ENCODE peak calls at places on chromosome 6, in nine cellular contexts. W is nephron progenitor cell; C is astrocyte of the cerebellum; A is psoas muscle; H is IMR-90; B is ascending aorta; Y is epithelial cell of proximal tubule; F is CD4-positive, alpha-beta T cell; T is A549. Q is an unnamed sample.

GRCh38 chr6:140183881-140184280 is 809.4 kb upstream of the CITED2 start:
- DNase-seq in W (no peak), C (peak; percentile 31), A (no peak), H (peak; percentile 14), B (no peak), Y (no peak), F (no peak), T (no peak), Q (no peak)

GRCh38 chr6:128519931-128520435 is 416 bp downstream of the PTPRK start:
- DNase-seq in W (no peak), C (no peak), A (no peak), H (no peak), B (peak; percentile 78), Y (no peak), F (peak; percentile 36), T (no peak), Q (peak; percentile 25)

GRCh38 chr6:162371133-162371532 is 356.4 kb downstream of the PRKN start:
- DNase-seq in W (no peak), C (no peak), A (no peak), H (no peak), B (no peak), Y (no peak), F (no peak), T (no peak), Q (no peak)

GRCh38 chr6:149480502-149481280 is 4.1 kb downstream of the ZC3H12D start:
- DNase-seq in W (no peak), C (no peak), A (no peak), H (no peak), B (peak; percentile 28), Y (no peak), F (peak; percentile 66), T (no peak), Q (no peak)

GRCh38 chr6:79717989-79718388 is 86.9 kb downstream of the SH3BGRL2 start:
- DNase-seq in W (no peak), C (no peak), A (no peak), H (no peak), B (no peak), Y (no peak), F (no peak), T (no peak), Q (no peak)

GRCh38 chr6:53938810-53939209 is 144.0 kb downstream of the LRRC1 start:
- DNase-seq in W (no peak), C (peak; percentile 70), A (no peak), H (peak; percentile 64), B (no peak), Y (no peak), F (no peak), T (no peak), Q (no peak)

GRCh38 chr6:121794630-121795029 is 359.2 kb downstream of the GJA1 start:
- DNase-seq in W (no peak), C (peak; percentile 84), A (no peak), H (peak; percentile 97), B (peak; percentile 66), Y (peak; percentile 67), F (no peak), T (peak; percentile 19), Q (no peak)

GRCh38 chr6:119079288-119079809 is 885 bp upstream of the FAM184A start:
- DNase-seq in W (no peak), C (peak; percentile 28), A (no peak), H (peak; percentile 54), B (no peak), Y (no peak), F (no peak), T (no peak), Q (no peak)

GRCh38 chr6:27502508-27503435 is 29.9 kb upstream of the ZNF184 start:
- DNase-seq in W (peak; percentile 71), C (no peak), A (peak; percentile 42), H (peak; percentile 79), B (peak; percentile 74), Y (peak; percentile 31), F (peak; percentile 63), T (no peak), Q (peak; percentile 26)

GRCh38 chr6:161001421-161001820 is 9.9 kb downstream of the MAP3K4 start:
- DNase-seq in W (no peak), C (no peak), A (no peak), H (no peak), B (no peak), Y (no peak), F (no peak), T (no peak), Q (peak; percentile 23)

GRCh38 chr6:4164043-4164442 is 28.7 kb upstream of the ECI2 start:
- DNase-seq in W (no peak), C (no peak), A (no peak), H (peak; percentile 2), B (no peak), Y (no peak), F (no peak), T (no peak), Q (no peak)

GRCh38 chr6:163341224-163341623 is 73.3 kb upstream of the QKI start:
- DNase-seq in W (no peak), C (no peak), A (no peak), H (no peak), B (no peak), Y (no peak), F (no peak), T (no peak), Q (no peak)

GRCh38 chr6:42727627-42728026 is 5.2 kb upstream of the PRPH2 start:
- DNase-seq in W (no peak), C (no peak), A (peak; percentile 31), H (no peak), B (no peak), Y (no peak), F (no peak), T (no peak), Q (no peak)

GRCh38 chr6:24720131-24720603 is 1.2 kb upstream of the C6orf62 start:
- DNase-seq in W (peak; percentile 59), C (no peak), A (peak; percentile 68), H (peak; percentile 28), B (peak; percentile 82), Y (no peak), F (peak; percentile 85), T (peak; percentile 11), Q (no peak)

GRCh38 chr6:130307752-130308361 is 58.0 kb upstream of the TMEM200A start:
- DNase-seq in W (no peak), C (peak; percentile 26), A (no peak), H (peak; percentile 91), B (no peak), Y (no peak), F (no peak), T (peak; percentile 4), Q (no peak)

GRCh38 chr6:144411506-144412165 is 126.5 kb downstream of the UTRN start:
- DNase-seq in W (no peak), C (no peak), A (no peak), H (peak; percentile 33), B (no peak), Y (peak; percentile 16), F (no peak), T (no peak), Q (no peak)

GRCh38 chr6:165183071-165183470 is 126.3 kb downstream of the C6orf118 start:
- DNase-seq in W (no peak), C (no peak), A (no peak), H (no peak), B (no peak), Y (no peak), F (no peak), T (no peak), Q (no peak)

GRCh38 chr6:63663147-63663877 is 27.7 kb downstream of the PHF3 start:
- DNase-seq in W (no peak), C (peak; percentile 43), A (no peak), H (peak; percentile 85), B (no peak), Y (no peak), F (no peak), T (no peak), Q (no peak)

GRCh38 chr6:36873115-36873514 is 1.5 kb downstream of the PPIL1 start:
- DNase-seq in W (no peak), C (no peak), A (no peak), H (no peak), B (no peak), Y (no peak), F (no peak), T (no peak), Q (no peak)

GRCh38 chr6:36874443-36875249 is at the start of gene PPIL1:
- DNase-seq in W (peak; percentile 76), C (peak; percentile 80), A (peak; percentile 85), H (peak; percentile 90), B (peak; percentile 90), Y (peak; percentile 72), F (peak; percentile 77), T (peak; percentile 88), Q (peak; percentile 57)

GRCh38 chr6:36874016-36874442 is 574 bp downstream of the PPIL1 start:
- DNase-seq in W (no peak), C (no peak), A (peak; percentile 48), H (peak; percentile 35), B (no peak), Y (no peak), F (no peak), T (peak; percentile 9), Q (no peak)

GRCh38 chr6:36875250-36875633 is 639 bp upstream of the PPIL1 start:
- DNase-seq in W (no peak), C (no peak), A (no peak), H (no peak), B (no peak), Y (no peak), F (no peak), T (no peak), Q (no peak)

GRCh38 chr6:36873612-36874011 is 991 bp downstream of the PPIL1 start:
- DNase-seq in W (no peak), C (no peak), A (no peak), H (no peak), B (no peak), Y (no peak), F (no peak), T (peak; percentile 36), Q (no peak)
- TF ChIP-seq CTCF in W (no peak), C (peak; percentile 27), A (no peak), H (no peak), B (no peak), Y (peak; percentile 50), F (no peak), T (no peak), Q (no peak)

DNA sequence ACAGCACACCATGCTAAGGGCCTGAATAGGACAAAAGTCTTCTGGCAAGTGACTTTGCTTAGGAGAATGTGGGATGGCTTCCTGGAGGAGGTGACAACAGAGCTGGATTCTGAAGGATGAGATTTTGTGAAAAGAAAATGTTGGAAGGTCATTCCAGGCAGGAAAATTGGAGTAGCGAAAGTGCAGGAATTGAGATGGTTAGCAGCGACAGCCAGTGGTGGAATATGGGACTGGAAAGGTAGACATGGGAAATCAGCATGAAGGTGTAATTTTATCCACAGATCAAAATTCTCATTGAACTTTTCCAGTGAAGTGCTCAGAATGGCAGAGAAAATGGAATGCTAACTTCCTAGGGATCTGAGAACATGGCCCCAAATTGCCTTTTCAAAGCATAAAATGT is 5.7 kb upstream of the BACH2 start:
- DNase-seq in W (no peak), C (no peak), A (no peak), H (no peak), B (no peak), Y (no peak), F (no peak), T (no peak), Q (no peak)
- TF ChIP-seq CTCF in W (no peak), C (no peak), A (no peak), H (no peak), B (no peak), Y (no peak), F (no peak), T (no peak), Q (no peak)

GRCh38 chr6:40112350-40112749 is 178.1 kb upstream of the MOCS1 start:
- DNase-seq in W (no peak), C (no peak), A (no peak), H (no peak), B (no peak), Y (peak; percentile 26), F (no peak), T (no peak), Q (no peak)
- TF ChIP-seq CTCF in W (no peak), C (no peak), A (no peak), H (no peak), B (no peak), Y (peak; percentile 30), F (no peak), T (no peak), Q (no peak)

GRCh38 chr6:116847234-116847633 is 18.4 kb upstream of the GPRC6A start:
- DNase-seq in W (no peak), C (peak; percentile 13), A (no peak), H (peak; percentile 41), B (no peak), Y (no peak), F (no peak), T (peak; percentile 4), Q (no peak)
- TF ChIP-seq CTCF in W (no peak), C (no peak), A (peak; percentile 35), H (peak; percentile 49), B (no peak), Y (peak; percentile 41), F (no peak), T (peak; percentile 39), Q (peak; percentile 7)